ENCODE peak calls at places on chromosome 14, in five cellular contexts. P, U, S, M and F are unnamed samples.

GRCh38 chr14:68824517-68825347 is 31.9 kb upstream of the ZFP36L1 start:
- DNase-seq in P (peak), U (peak), S (peak), M (peak), F (peak)

GRCh38 chr14:78902010-78902623 is 731.9 kb downstream of the NRXN3 start:
- DNase-seq in P (no peak), U (peak), S (no peak), M (peak), F (peak)

GRCh38 chr14:104226421-104227385 is 88.3 kb downstream of the KIF26A start:
- DNase-seq in P (peak), U (peak), S (no peak), M (no peak), F (no peak)

GRCh38 chr14:90416649-90417237 is 19.9 kb downstream of the CALM1 start:
- DNase-seq in P (no peak), U (no peak), S (no peak), M (peak), F (no peak)

GRCh38 chr14:94129111-94129757 is at the start of gene IFI27L2:
- DNase-seq in P (peak), U (peak), S (peak), M (peak), F (peak)

GRCh38 chr14:20350280-20350679 is 6.8 kb downstream of the PARP2 start:
- DNase-seq in P (no peak), U (no peak), S (no peak), M (no peak), F (no peak)

GRCh38 chr14:57508756-57509155 is 15.1 kb upstream of the CCDC198 start:
- DNase-seq in P (no peak), U (no peak), S (no peak), M (no peak), F (no peak)

GRCh38 chr14:70641548-70642312 is at the start of gene TTC9:
- DNase-seq in P (no peak), U (peak), S (no peak), M (no peak), F (peak)

GRCh38 chr14:68501621-68502052 is 291.2 kb downstream of the ZFP36L1 start:
- DNase-seq in P (peak), U (no peak), S (peak), M (no peak), F (no peak)

GRCh38 chr14:41285193-41285748 is 321.4 kb upstream of the LRFN5 start:
- DNase-seq in P (no peak), U (peak), S (peak), M (peak), F (no peak)

GRCh38 chr14:91508105-91508504 is 2.0 kb downstream of the PPP4R3A start:
- DNase-seq in P (no peak), U (no peak), S (no peak), M (no peak), F (no peak)
- H3K4me3 ChIP-seq in P (peak), U (peak), S (peak), M (peak), F (peak)

GRCh38 chr14:23469906-23470403 is 452 bp downstream of the NGDN start:
- DNase-seq in P (no peak), U (no peak), S (no peak), M (no peak), F (no peak)

GRCh38 chr14:23468704-23469126 is 788 bp upstream of the NGDN start:
- DNase-seq in P (no peak), U (peak), S (no peak), M (no peak), F (no peak)

GRCh38 chr14:23470947-23471346 is 1.4 kb downstream of the NGDN start:
- DNase-seq in P (no peak), U (no peak), S (no peak), M (no peak), F (no peak)

GRCh38 chr14:23465261-23465660 is 4.2 kb upstream of the NGDN start:
- DNase-seq in P (no peak), U (no peak), S (no peak), M (no peak), F (no peak)

GRCh38 chr14:23469127-23469905 is at the start of gene NGDN:
- DNase-seq in P (peak), U (peak), S (peak), M (peak), F (peak)
- TF ChIP-seq CTCF in P (peak), U (peak), S (peak), M (peak), F (peak)

DNA sequence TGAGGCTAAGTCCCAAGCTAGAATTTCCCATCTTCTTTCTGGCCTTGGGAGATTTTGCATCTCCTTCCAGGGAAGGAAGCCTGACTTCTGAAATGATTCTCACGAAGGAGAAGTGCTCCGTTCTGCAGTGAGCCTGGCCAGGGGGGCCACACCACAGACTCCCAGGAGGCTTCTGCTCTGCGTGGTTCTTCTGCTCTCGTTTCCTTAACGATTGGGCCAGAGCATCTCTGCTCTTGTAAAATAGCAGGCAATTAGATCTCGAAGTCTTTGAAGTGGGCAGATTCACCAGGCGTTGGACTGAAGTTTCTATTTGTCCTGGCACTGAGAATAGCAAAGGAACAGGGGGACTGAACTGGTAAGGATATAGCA is 6.7 kb upstream of the BATF start:
- DNase-seq in P (no peak), U (peak), S (no peak), M (no peak), F (no peak)
- H3K4me3 ChIP-seq in P (no peak), U (peak), S (no peak), M (no peak), F (peak)

GRCh38 chr14:35261774-35262173 is 30.4 kb upstream of the PSMA6 start:
- DNase-seq in P (no peak), U (peak), S (peak), M (peak), F (no peak)
- TF ChIP-seq CTCF in P (no peak), U (peak), S (peak), M (peak), F (no peak)

DNA sequence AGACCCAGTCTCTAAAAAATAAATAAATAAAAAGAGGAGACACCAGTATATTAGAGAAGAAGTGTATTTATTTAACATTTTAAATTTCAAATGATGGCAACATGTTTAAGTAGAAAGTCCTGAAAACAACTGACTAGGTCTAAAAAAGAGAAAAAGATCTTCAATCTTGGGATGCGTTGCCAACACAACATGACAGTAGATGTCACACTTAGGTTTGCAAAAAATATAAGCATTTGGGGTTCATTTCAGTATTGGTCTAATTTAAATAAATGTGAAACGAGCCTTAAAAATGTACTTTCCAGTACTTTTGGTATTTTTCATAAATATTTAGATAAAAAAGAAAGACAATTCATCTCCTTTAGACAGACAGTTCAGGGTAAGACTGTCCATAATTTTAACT is 4.5 kb downstream of the C14orf93 start:
- DNase-seq in P (no peak), U (no peak), S (no peak), M (no peak), F (no peak)
- H3K4me3 ChIP-seq in P (no peak), U (peak), S (no peak), M (no peak), F (no peak)

GRCh38 chr14:52729925-52730707 is at the start of gene STYX:
- DNase-seq in P (peak), U (peak), S (peak), M (peak), F (peak)
- TF ChIP-seq CTCF in P (no peak), U (no peak), S (peak), M (no peak), F (no peak)

DNA sequence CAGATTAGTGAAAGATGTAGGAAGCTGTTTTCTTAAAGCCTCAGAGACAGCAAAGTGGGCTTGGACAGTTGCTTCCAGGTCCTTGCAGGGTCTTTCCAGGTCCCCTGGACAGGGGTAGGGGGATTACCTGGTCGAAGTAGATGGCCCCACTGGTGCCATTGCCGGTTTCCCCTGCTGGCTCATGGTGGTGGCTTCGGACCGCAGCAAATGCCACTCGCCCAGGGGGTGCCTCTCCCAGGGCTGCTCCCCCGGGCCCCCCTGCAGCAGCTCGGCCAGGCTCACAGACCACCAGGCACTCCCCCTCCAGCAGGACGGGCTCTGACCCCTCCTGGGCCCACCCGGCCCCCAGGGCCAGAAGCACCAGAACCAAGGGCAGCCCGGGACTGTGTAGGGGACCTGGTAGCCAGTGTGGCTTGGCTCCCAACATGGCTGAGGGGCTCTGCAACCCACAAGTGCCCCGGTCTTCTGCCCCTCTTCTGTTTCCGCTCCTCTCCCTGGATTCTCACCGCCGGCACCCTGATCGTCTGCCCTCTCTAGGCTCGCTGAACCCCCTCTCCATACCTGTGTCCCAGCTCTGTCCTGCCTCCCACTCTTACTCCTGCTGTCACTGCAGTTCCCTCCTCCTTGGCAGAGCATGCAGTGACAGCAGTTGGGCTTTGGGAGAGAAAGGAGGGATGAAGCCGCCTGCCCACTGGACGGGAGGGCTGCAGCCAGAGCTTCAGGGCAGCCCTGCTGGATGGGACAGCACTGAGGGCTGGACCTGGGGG is 657 bp downstream of the CBLN3 start:
- DNase-seq in P (peak), U (no peak), S (no peak), M (no peak), F (no peak)
- H3K4me3 ChIP-seq in P (peak), U (peak), S (peak), M (no peak), F (no peak)

DNA sequence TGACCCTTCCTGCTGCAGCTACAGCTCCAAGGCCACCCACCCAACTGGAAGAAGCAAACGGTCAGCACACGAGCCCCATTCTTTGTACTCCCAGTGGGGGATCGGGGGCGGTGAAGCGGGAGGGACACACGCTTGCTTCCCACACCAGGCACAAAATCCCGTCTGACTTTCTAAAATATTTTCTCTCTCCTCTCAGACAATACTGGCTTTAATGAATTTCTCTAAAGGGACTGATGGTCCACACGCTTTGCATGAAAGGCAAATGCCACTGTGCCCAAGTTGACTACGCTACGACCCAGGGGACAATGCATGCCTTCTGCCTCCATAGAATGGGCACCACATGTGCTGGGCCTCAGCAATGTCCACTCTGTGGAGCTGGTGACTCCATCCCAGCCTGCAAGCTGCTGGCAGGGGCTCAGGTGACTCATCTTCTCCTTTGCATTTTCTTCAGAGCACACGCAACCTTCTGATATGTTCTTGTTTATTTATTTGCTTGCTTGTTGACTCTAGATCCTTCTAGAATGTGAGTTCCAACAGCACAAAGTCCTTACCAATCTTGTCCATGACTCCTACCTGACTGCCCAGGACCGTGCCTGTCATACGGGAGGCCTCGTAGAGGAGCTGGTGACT is 15.6 kb downstream of the SYNE3 start:
- DNase-seq in P (no peak), U (no peak), S (peak), M (peak), F (no peak)
- TF ChIP-seq CTCF in P (no peak), U (no peak), S (no peak), M (no peak), F (no peak)

DNA sequence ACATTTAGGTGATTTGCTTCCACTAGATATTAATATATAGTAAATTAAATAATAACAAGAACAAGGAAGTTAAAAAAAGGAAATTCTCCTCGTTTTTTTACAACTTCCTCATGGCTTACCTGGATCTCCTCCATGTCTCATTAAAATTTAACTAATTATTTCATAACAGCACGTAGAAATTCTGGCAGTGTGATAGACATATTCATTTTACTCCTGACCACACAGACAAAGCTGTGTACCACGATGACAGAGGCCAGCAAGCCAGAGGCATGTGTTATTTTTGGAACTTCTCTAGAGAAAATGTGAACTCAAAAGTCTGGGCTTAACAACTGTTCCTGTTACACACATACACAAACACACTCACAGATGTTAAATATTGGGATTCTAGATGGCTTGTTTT is 158.4 kb downstream of the DACT1 start:
- DNase-seq in P (no peak), U (no peak), S (no peak), M (no peak), F (no peak)
- H3K4me3 ChIP-seq in P (no peak), U (no peak), S (no peak), M (no peak), F (no peak)